ENCODE peak calls at places on chromosomes 12 and 14, in six cellular contexts. I, W, T, B, H and A are unnamed samples.

GRCh38 chr12:59067068-59067467 is 146.8 kb upstream of the LRIG3 start:
- DNase-seq in H (no peak), T (no peak), B (no peak), W (no peak), I (no peak), A (no peak)

GRCh38 chr12:12263909-12264308 is 2.9 kb downstream of the LRP6 start:
- DNase-seq in I (no peak), W (no peak), H (no peak), B (no peak), T (no peak), A (no peak)

GRCh38 chr14:46250113-46250703 is 401.4 kb downstream of the RPL10L start:
- DNase-seq in T (no peak), B (no peak), I (peak), H (no peak), W (no peak), A (no peak)

GRCh38 chr12:104864668-104865067 is 93.4 kb downstream of the SLC41A2 start:
- DNase-seq in T (no peak), H (no peak), W (no peak), B (no peak), I (no peak), A (no peak)

GRCh38 chr12:89346741-89347324 is 5.5 kb downstream of the DUSP6 start:
- DNase-seq in B (no peak), T (peak), W (no peak), H (no peak), I (peak), A (peak)

GRCh38 chr12:3795096-3795799 is 42.3 kb upstream of the CRACR2A start:
- DNase-seq in I (no peak), T (no peak), B (no peak), H (no peak), W (no peak), A (no peak)

GRCh38 chr12:105552056-105552455 is 221.6 kb downstream of the C12orf75 start:
- DNase-seq in B (no peak), I (no peak), T (no peak), H (no peak), W (no peak), A (no peak)

GRCh38 chr12:53061404-53062010 is 11.6 kb downstream of the TNS2 start:
- DNase-seq in T (no peak), W (peak), B (peak), I (peak), H (no peak), A (peak)

GRCh38 chr12:125187148-125187733 is 122.0 kb downstream of the AACS start:
- DNase-seq in W (no peak), T (no peak), H (no peak), B (no peak), I (no peak), A (no peak)

GRCh38 chr12:73531752-73532151 is 1005.9 kb upstream of the ATXN7L3B start:
- DNase-seq in B (no peak), T (no peak), H (no peak), I (no peak), W (no peak), A (no peak)

GRCh38 chr14:51028851-51029754 is 65.8 kb downstream of the TRIM9 start:
- DNase-seq in T (no peak), I (no peak), W (no peak), H (no peak), B (no peak), A (no peak)

GRCh38 chr14:32329146-32329545 is at the start of gene AKAP6:
- DNase-seq in I (no peak), B (no peak), W (no peak), T (no peak), H (no peak), A (no peak)

GRCh38 chr12:110281549-110282342 is 699 bp downstream of the ATP2A2 start:
- DNase-seq in I (no peak), H (peak), T (peak), B (peak), W (peak), A (peak)

GRCh38 chr12:116432321-116432750 is 126.8 kb upstream of the MAP1LC3B2 start:
- DNase-seq in T (no peak), W (no peak), H (no peak), I (no peak), B (peak), A (no peak)

GRCh38 chr14:59358105-59358504 is 107.1 kb downstream of the GPR135 start:
- DNase-seq in T (peak), W (no peak), I (peak), B (peak), H (no peak), A (peak)

GRCh38 chr12:112839386-112839972 is 47.9 kb downstream of the RPH3A start:
- DNase-seq in B (no peak), H (no peak), I (no peak), T (no peak), W (no peak), A (no peak)

GRCh38 chr14:75980856-75981255 is 939 bp downstream of the TGFB3 start:
- DNase-seq in B (no peak), H (no peak), I (no peak), W (peak), T (no peak), A (no peak)
- H3K4me3 ChIP-seq in B (peak), H (no peak), I (no peak), W (peak), T (peak), A (peak)

DNA sequence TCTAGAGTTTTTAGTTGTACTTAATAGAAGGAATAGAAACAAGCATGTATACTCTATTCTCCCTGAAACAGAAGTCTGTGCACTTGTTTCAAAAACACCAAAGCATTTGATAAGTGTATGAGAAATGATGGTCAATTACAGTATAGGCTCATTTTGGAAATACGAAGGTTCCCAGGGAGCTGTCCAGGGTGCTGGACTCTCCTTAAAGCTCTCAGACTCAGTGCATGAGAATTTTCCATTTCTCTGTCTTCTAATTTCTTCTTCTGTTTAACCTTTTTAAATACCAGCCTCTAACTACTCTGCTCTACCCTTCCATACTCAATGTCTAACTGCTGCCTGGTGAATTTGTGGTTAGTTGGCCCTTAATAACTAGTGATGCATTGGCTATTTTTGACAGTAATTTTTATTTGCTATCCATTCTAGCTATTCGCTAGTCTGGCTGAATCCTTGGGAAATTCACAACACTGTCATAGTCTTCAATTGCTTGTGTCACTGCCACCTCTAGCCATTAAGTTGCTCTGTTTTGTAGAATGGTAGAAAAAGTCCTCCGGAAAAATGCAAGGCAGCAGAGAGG is 229.2 kb downstream of the NRXN3 start:
- DNase-seq in H (no peak), B (no peak), I (no peak), T (peak), W (no peak), A (peak)
- H3K27ac ChIP-seq in H (no peak), B (no peak), I (no peak), T (no peak), W (no peak), A (no peak)

DNA sequence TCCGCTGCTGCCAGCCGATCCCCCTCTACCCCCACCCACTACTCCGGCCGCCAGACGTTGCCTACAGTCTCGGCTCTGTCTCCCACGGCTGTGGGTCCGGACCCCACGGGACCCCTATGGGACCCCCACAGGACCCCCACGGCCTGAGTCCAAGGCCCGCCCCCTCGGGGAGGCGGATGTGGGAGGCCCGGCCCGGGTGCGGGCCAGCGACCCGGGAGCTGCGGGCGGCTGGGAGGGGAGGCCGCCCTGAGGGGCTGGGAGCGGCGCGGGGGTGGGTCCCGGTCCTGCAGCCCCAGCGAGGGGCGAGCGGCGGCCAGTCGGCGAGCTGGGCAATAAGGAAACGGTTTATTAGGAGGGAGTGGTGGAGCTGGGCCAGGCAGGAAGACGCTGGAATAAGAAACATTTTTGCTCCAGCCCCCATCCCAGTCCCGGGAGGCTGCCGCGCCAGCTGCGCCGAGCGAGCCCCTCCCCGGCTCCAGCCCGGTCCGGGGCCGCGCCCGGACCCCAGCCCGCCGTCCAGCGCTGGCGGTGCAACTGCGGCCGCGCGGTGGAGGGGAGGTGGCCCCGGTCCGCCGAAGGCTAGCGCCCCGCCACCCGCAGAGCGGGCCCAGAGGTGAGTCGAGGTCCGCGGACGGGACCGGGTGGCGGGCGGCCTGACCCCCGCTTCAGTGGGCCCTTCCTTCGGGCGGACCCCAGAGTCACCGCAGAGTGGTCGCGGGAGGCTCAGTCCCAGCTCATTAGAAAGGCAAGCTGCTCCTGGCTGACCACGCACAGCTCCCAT is at the start of gene ACVRL1:
- DNase-seq in H (no peak), W (no peak), B (no peak), I (no peak), T (no peak), A (no peak)
- H3K4me3 ChIP-seq in H (no peak), W (peak), B (peak), I (no peak), T (peak), A (no peak)

GRCh38 chr12:95571369-95571768 is 20.1 kb upstream of the USP44 start:
- DNase-seq in W (no peak), T (no peak), B (no peak), I (no peak), H (no peak), A (no peak)

GRCh38 chr12:95577820-95578219 is 26.5 kb upstream of the USP44 start:
- DNase-seq in I (no peak), W (no peak), T (no peak), H (no peak), B (no peak), A (no peak)

GRCh38 chr12:95574030-95574429 is 22.8 kb upstream of the USP44 start:
- DNase-seq in H (no peak), T (no peak), W (no peak), B (no peak), I (no peak), A (no peak)

DNA sequence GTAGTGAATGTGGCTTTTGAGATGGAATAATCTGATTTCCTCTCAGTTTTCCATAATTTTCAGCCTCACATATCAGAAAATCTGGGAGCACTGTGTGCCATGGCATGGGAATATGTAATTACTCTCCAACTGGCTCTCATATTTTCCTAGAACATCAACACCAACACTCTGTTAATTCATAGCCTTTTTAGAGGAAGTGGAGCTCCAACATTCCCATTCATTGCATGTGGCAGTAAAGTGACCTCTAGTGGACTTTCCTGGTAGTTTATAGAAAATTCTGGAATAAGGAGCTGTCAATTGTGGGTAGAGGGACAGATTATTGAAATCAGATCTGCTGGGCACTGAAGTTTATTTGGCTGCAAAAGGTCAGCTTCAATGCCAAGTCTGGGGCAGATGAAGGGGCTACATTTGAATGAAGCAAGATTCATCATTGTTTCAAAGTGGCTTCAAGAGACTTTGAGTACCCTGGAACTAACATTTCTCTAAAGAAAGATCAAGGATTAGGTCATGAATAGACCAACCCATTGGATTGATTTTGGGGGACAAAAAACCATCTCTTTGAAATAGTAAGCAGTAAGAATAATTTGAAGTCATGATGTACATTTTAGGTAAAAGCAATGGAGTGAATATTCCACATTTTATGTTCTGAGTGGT is 23.6 kb upstream of the USP44 start:
- DNase-seq in B (no peak), H (no peak), W (no peak), I (peak), T (no peak), A (no peak)
- H3K27ac ChIP-seq in B (no peak), H (no peak), W (no peak), I (no peak), T (no peak), A (no peak)

DNA sequence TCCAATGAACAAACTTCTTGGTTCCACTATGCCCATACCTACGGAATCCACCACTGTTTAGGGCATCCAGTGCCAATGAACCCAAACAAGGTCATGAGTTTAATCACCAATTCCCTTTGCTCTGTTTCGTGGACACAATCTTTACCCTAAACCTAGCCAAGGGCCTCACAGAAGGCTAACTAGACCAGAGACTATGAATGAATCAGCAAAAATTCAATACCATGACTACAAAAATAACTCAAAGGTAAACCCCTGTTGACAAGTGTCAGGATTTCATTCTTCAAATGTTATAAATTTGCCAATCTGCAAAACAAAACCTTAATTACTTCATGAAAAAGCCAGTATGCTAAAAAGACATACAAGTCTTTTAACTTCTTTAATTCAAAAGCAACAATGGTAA is 96.7 kb downstream of the CEP128 start:
- DNase-seq in B (no peak), H (no peak), I (no peak), T (no peak), W (no peak), A (no peak)
- H3K4me3 ChIP-seq in B (no peak), H (no peak), I (no peak), T (no peak), W (no peak), A (no peak)

GRCh38 chr14:76715927-76716200 is 45.4 kb upstream of the VASH1 start:
- DNase-seq in T (no peak), B (peak), H (no peak), I (no peak), W (no peak), A (no peak)
- H3K27ac ChIP-seq in T (peak), B (peak), H (no peak), I (no peak), W (peak), A (peak)

GRCh38 chr14:73027546-73027945 is 640 bp upstream of the ZFYVE1 start:
- DNase-seq in T (no peak), W (no peak), B (no peak), H (no peak), I (no peak), A (no peak)

GRCh38 chr14:73026845-73027542 is at the start of gene ZFYVE1:
- DNase-seq in H (peak), W (peak), T (peak), I (peak), B (peak), A (peak)

GRCh38 chr14:73027984-73028383 is 1.1 kb upstream of the ZFYVE1 start:
- DNase-seq in W (no peak), B (no peak), T (no peak), H (no peak), I (no peak), A (no peak)

GRCh38 chr14:73026243-73026844 is 562 bp downstream of the ZFYVE1 start:
- DNase-seq in T (no peak), B (no peak), H (no peak), W (no peak), I (no peak), A (peak)

DNA sequence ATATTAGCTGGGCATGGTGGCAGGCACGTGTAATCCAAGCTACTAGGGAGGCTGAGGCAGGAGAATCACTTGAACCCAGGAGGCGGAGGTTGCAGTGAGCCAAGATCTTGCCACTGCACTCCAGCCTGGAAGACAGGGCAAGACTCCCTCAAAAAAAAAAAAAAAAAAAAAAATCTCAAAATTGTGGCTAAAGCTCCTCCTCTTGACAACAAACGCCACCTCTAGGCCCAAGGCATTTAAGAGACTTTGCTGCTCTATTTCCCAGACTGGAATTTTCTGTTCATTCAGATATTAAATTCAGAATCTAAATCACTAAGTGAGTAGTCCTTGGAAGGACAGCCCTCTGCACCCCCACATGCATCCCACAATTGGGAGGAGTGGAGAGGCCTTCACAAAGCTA is 1.4 kb downstream of the ZFYVE1 start:
- DNase-seq in I (no peak), H (no peak), T (no peak), B (no peak), W (no peak), A (no peak)
- H3K4me3 ChIP-seq in I (no peak), H (no peak), T (no peak), B (no peak), W (peak), A (peak)